ENCODE peak calls at places on chromosomes 5 and 9, in eight cellular contexts. One of them, this sample, is unnamed.

GRCh38 chr9:111429175-111429574 is 55.0 kb downstream of the ECPAS start:
- DNase-seq in HCT116: no peak
- DNase-seq in kidney: no peak
- DNase-seq in sigmoid colon: no peak
- DNase-seq in psoas muscle: no peak
- DNase-seq in esophagus muscularis mucosa: no peak
- DNase-seq in tibial artery: no peak
- DNase-seq in ovary: no peak
- DNase-seq in this sample: no peak

GRCh38 chr9:36543916-36544315 is 28.8 kb upstream of the MELK start:
- DNase-seq in HCT116: no peak
- DNase-seq in kidney: no peak
- DNase-seq in sigmoid colon: peak; percentile 77
- DNase-seq in psoas muscle: peak; percentile 35
- DNase-seq in esophagus muscularis mucosa: no peak
- DNase-seq in tibial artery: peak; percentile 65
- DNase-seq in ovary: no peak
- DNase-seq in this sample: no peak

GRCh38 chr5:71748360-71748759 is 29.3 kb downstream of the CARTPT start:
- DNase-seq in HCT116: no peak
- DNase-seq in kidney: peak; percentile 96
- DNase-seq in sigmoid colon: peak; percentile 67
- DNase-seq in psoas muscle: peak; percentile 12
- DNase-seq in esophagus muscularis mucosa: peak; percentile 84
- DNase-seq in tibial artery: peak; percentile 83
- DNase-seq in ovary: peak; percentile 19
- DNase-seq in this sample: peak; percentile 80

GRCh38 chr5:127001621-127002296 is 28.6 kb downstream of the MARCHF3 start:
- DNase-seq in HCT116: no peak
- DNase-seq in kidney: no peak
- DNase-seq in sigmoid colon: no peak
- DNase-seq in psoas muscle: no peak
- DNase-seq in esophagus muscularis mucosa: no peak
- DNase-seq in tibial artery: no peak
- DNase-seq in ovary: no peak
- DNase-seq in this sample: no peak

GRCh38 chr5:133993152-133993548 is 11.6 kb downstream of the VDAC1 start:
- DNase-seq in HCT116: no peak
- DNase-seq in kidney: no peak
- DNase-seq in sigmoid colon: no peak
- DNase-seq in psoas muscle: no peak
- DNase-seq in esophagus muscularis mucosa: no peak
- DNase-seq in tibial artery: no peak
- DNase-seq in ovary: no peak
- DNase-seq in this sample: no peak

GRCh38 chr5:71658916-71659661 is 60.0 kb upstream of the CARTPT start:
- DNase-seq in HCT116: no peak
- DNase-seq in kidney: no peak
- DNase-seq in sigmoid colon: no peak
- DNase-seq in psoas muscle: no peak
- DNase-seq in esophagus muscularis mucosa: no peak
- DNase-seq in tibial artery: no peak
- DNase-seq in ovary: no peak
- DNase-seq in this sample: no peak

GRCh38 chr5:30152431-30152830 is 1041.1 kb upstream of the CDH6 start:
- DNase-seq in HCT116: no peak
- DNase-seq in kidney: no peak
- DNase-seq in sigmoid colon: no peak
- DNase-seq in psoas muscle: no peak
- DNase-seq in esophagus muscularis mucosa: no peak
- DNase-seq in tibial artery: no peak
- DNase-seq in ovary: no peak
- DNase-seq in this sample: no peak

GRCh38 chr9:87077986-87078385 is 130.7 kb upstream of the GAS1 start:
- DNase-seq in HCT116: no peak
- DNase-seq in kidney: no peak
- DNase-seq in sigmoid colon: no peak
- DNase-seq in psoas muscle: no peak
- DNase-seq in esophagus muscularis mucosa: no peak
- DNase-seq in tibial artery: no peak
- DNase-seq in ovary: no peak
- DNase-seq in this sample: no peak

GRCh38 chr9:20289416-20289815 is 332.9 kb downstream of the MLLT3 start:
- DNase-seq in HCT116: no peak
- DNase-seq in kidney: no peak
- DNase-seq in sigmoid colon: no peak
- DNase-seq in psoas muscle: no peak
- DNase-seq in esophagus muscularis mucosa: no peak
- DNase-seq in tibial artery: no peak
- DNase-seq in ovary: no peak
- DNase-seq in this sample: no peak

GRCh38 chr9:759983-760715 is 81.3 kb upstream of the DMRT1 start:
- DNase-seq in HCT116: no peak
- DNase-seq in kidney: no peak
- DNase-seq in sigmoid colon: peak; percentile 52
- DNase-seq in psoas muscle: no peak
- DNase-seq in esophagus muscularis mucosa: no peak
- DNase-seq in tibial artery: no peak
- DNase-seq in ovary: no peak
- DNase-seq in this sample: no peak

GRCh38 chr9:70427161-70427945 is 12.9 kb upstream of the KLF9 start:
- DNase-seq in HCT116: no peak
- DNase-seq in kidney: no peak
- DNase-seq in sigmoid colon: peak; percentile 78
- DNase-seq in psoas muscle: no peak
- DNase-seq in esophagus muscularis mucosa: no peak
- DNase-seq in tibial artery: no peak
- DNase-seq in ovary: peak; percentile 5
- DNase-seq in this sample: no peak

GRCh38 chr9:23826120-23826629 is at the start of gene ELAVL2:
- DNase-seq in HCT116: no peak
- DNase-seq in kidney: peak; percentile 92
- DNase-seq in sigmoid colon: peak; percentile 85
- DNase-seq in psoas muscle: peak; percentile 84
- DNase-seq in esophagus muscularis mucosa: no peak
- DNase-seq in tibial artery: peak; percentile 86
- DNase-seq in ovary: peak; percentile 93
- DNase-seq in this sample: no peak

GRCh38 chr9:129835860-129836223 is 584 bp downstream of the USP20 start:
- DNase-seq in HCT116: no peak
- DNase-seq in kidney: no peak
- DNase-seq in sigmoid colon: no peak
- DNase-seq in psoas muscle: no peak
- DNase-seq in esophagus muscularis mucosa: no peak
- DNase-seq in tibial artery: no peak
- DNase-seq in ovary: no peak
- DNase-seq in this sample: no peak

GRCh38 chr5:111063709-111064322 is 7.7 kb upstream of the TSLP start:
- DNase-seq in HCT116: peak; percentile 31
- DNase-seq in kidney: no peak
- DNase-seq in sigmoid colon: no peak
- DNase-seq in psoas muscle: no peak
- DNase-seq in esophagus muscularis mucosa: no peak
- DNase-seq in tibial artery: no peak
- DNase-seq in ovary: no peak
- DNase-seq in this sample: no peak

GRCh38 chr5:116137544-116138378 is 52.9 kb downstream of the COMMD10 start:
- DNase-seq in HCT116: peak; percentile 41
- DNase-seq in kidney: no peak
- DNase-seq in sigmoid colon: no peak
- DNase-seq in psoas muscle: no peak
- DNase-seq in esophagus muscularis mucosa: no peak
- DNase-seq in tibial artery: no peak
- DNase-seq in ovary: no peak
- DNase-seq in this sample: no peak

GRCh38 chr9:129177443-129177790 is 644 bp downstream of the IER5L start:
- DNase-seq in HCT116: no peak
- DNase-seq in kidney: no peak
- DNase-seq in sigmoid colon: no peak
- DNase-seq in psoas muscle: no peak
- DNase-seq in esophagus muscularis mucosa: no peak
- DNase-seq in tibial artery: no peak
- DNase-seq in ovary: no peak
- DNase-seq in this sample: no peak

GRCh38 chr5:21680196-21680595 is 1172.9 kb downstream of the CDH12 start:
- DNase-seq in HCT116: no peak
- DNase-seq in kidney: no peak
- DNase-seq in sigmoid colon: no peak
- DNase-seq in psoas muscle: no peak
- DNase-seq in esophagus muscularis mucosa: no peak
- DNase-seq in tibial artery: no peak
- DNase-seq in ovary: no peak
- DNase-seq in this sample: no peak

DNA sequence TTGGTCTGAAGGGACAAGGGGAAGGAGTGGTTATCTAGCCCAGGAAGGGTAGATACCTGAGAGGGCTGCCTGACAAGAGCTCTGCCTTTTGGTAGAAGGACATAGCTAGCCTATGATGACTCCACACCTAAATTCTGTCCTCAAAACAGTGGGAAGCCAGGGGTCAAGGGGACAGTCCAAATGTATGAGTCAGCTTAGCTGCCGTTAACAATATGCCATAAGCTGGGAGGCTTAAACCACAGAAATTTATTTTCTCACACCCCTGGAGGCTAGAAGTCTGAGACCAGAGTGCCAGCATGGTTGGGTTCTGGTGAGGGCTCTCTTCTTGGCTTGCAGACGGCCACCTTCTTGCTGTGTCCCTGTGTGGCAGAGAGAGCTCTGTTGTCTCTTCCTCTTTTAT is 306.4 kb downstream of the NTRK2 start:
- DNase-seq in HCT116: no peak
- DNase-seq in kidney: no peak
- DNase-seq in sigmoid colon: no peak
- DNase-seq in psoas muscle: no peak
- DNase-seq in esophagus muscularis mucosa: no peak
- DNase-seq in tibial artery: no peak
- DNase-seq in ovary: no peak
- DNase-seq in this sample: no peak
- H3K4me1 ChIP-seq in HCT116: no peaks in the 10 kb centered on the region
- H3K4me1 ChIP-seq in kidney: no peaks in the 10 kb centered on the region
- H3K4me1 ChIP-seq in sigmoid colon: no peaks in the 10 kb centered on the region
- H3K4me1 ChIP-seq in psoas muscle: no peaks in the 10 kb centered on the region
- H3K4me1 ChIP-seq in esophagus muscularis mucosa: no peaks in the 10 kb centered on the region
- H3K4me1 ChIP-seq in tibial artery: no peaks in the 10 kb centered on the region
- H3K4me1 ChIP-seq in ovary: no peaks in the 10 kb centered on the region
- H3K4me1 ChIP-seq in this sample: no peaks in the 10 kb centered on the region

GRCh38 chr9:136910901-136911245 is 24.6 kb downstream of the TRAF2 start:
- DNase-seq in HCT116: no peak
- DNase-seq in kidney: no peak
- DNase-seq in sigmoid colon: no peak
- DNase-seq in psoas muscle: no peak
- DNase-seq in esophagus muscularis mucosa: no peak
- DNase-seq in tibial artery: no peak
- DNase-seq in ovary: no peak
- DNase-seq in this sample: no peak
- TF ChIP-seq CTCF in HCT116: no peak
- TF ChIP-seq CTCF in kidney: no peak
- TF ChIP-seq CTCF in sigmoid colon: no peak
- TF ChIP-seq CTCF in psoas muscle: no peak
- TF ChIP-seq CTCF in esophagus muscularis mucosa: no peak
- TF ChIP-seq CTCF in tibial artery: no peak
- TF ChIP-seq CTCF in ovary: no peak
- TF ChIP-seq CTCF in this sample: no peak

DNA sequence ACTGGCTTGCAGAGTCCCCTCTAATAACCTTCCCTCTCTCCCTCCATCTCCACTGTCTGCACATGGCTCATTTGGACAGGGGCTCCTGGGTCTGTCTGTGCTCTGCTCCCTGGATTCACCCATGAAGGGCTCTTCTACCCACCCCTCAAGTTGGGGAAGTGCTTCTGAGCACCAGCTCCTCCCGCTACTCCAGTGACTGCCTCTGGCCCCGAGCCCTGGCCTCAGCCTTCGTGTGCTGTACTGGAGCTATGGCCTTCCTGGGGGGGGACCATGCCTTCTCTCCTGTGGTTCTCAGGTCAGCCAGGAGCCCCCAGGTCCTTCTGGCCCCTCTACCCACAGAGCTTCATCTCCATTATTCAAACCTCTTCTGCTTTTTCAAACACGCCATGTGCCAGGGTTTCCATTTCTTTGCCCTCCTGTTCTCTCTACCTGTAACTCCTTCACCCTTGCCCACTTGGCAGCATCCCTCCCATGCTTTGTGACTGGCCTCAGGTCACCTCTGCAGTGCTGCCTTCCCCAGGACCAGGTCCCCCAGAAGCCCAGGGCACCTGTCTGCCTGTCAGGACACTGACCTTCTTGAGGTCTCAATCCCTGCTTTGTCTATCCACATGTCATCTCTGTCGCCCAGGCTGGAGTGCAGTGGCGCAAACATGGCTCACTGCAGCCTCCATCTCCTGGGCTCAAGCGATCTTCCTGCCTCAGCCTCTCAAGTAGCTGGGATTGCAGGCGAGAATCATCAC is 9.5 kb downstream of the SH3PXD2B start:
- DNase-seq in HCT116: no peak
- DNase-seq in kidney: no peak
- DNase-seq in sigmoid colon: no peak
- DNase-seq in psoas muscle: no peak
- DNase-seq in esophagus muscularis mucosa: no peak
- DNase-seq in tibial artery: peak; percentile 66
- DNase-seq in ovary: peak; percentile 35
- DNase-seq in this sample: no peak
- H3K4me1 ChIP-seq in HCT116: peaks cover 24% of the 10 kb centered on the region
- H3K4me1 ChIP-seq in kidney: no peaks in the 10 kb centered on the region
- H3K4me1 ChIP-seq in sigmoid colon: peaks cover 68% of the 10 kb centered on the region
- H3K4me1 ChIP-seq in psoas muscle: peaks cover 14% of the 10 kb centered on the region
- H3K4me1 ChIP-seq in esophagus muscularis mucosa: peaks cover 83% of the 10 kb centered on the region
- H3K4me1 ChIP-seq in tibial artery: peaks cover 45% of the 10 kb centered on the region
- H3K4me1 ChIP-seq in ovary: peaks cover 29% of the 10 kb centered on the region
- H3K4me1 ChIP-seq in this sample: peaks cover 44% of the 10 kb centered on the region

GRCh38 chr5:13480834-13481233 is 463.7 kb downstream of the DNAH5 start:
- DNase-seq in HCT116: no peak
- DNase-seq in kidney: no peak
- DNase-seq in sigmoid colon: no peak
- DNase-seq in psoas muscle: no peak
- DNase-seq in esophagus muscularis mucosa: no peak
- DNase-seq in tibial artery: no peak
- DNase-seq in ovary: no peak
- DNase-seq in this sample: no peak

GRCh38 chr5:13477118-13477737 is 467.3 kb downstream of the DNAH5 start:
- DNase-seq in HCT116: no peak
- DNase-seq in kidney: no peak
- DNase-seq in sigmoid colon: no peak
- DNase-seq in psoas muscle: no peak
- DNase-seq in esophagus muscularis mucosa: no peak
- DNase-seq in tibial artery: no peak
- DNase-seq in ovary: no peak
- DNase-seq in this sample: no peak

GRCh38 chr5:13478831-13479465 is 465.5 kb downstream of the DNAH5 start:
- DNase-seq in HCT116: no peak
- DNase-seq in kidney: no peak
- DNase-seq in sigmoid colon: no peak
- DNase-seq in psoas muscle: no peak
- DNase-seq in esophagus muscularis mucosa: no peak
- DNase-seq in tibial artery: no peak
- DNase-seq in ovary: no peak
- DNase-seq in this sample: no peak
- TF ChIP-seq CTCF in HCT116: no peak
- TF ChIP-seq CTCF in kidney: peak; percentile 55
- TF ChIP-seq CTCF in sigmoid colon: no peak
- TF ChIP-seq CTCF in psoas muscle: no peak
- TF ChIP-seq CTCF in esophagus muscularis mucosa: no peak
- TF ChIP-seq CTCF in tibial artery: peak; percentile 9
- TF ChIP-seq CTCF in ovary: no peak
- TF ChIP-seq CTCF in this sample: no peak

GRCh38 chr5:14419686-14420085 is 161.9 kb upstream of the OTULINL start:
- DNase-seq in HCT116: no peak
- DNase-seq in kidney: no peak
- DNase-seq in sigmoid colon: no peak
- DNase-seq in psoas muscle: no peak
- DNase-seq in esophagus muscularis mucosa: no peak
- DNase-seq in tibial artery: no peak
- DNase-seq in ovary: no peak
- DNase-seq in this sample: no peak
- H3K4me1 ChIP-seq in HCT116: peaks cover 6% of the 10 kb centered on the region
- H3K4me1 ChIP-seq in kidney: no peaks in the 10 kb centered on the region
- H3K4me1 ChIP-seq in sigmoid colon: no peaks in the 10 kb centered on the region
- H3K4me1 ChIP-seq in psoas muscle: no peaks in the 10 kb centered on the region
- H3K4me1 ChIP-seq in esophagus muscularis mucosa: peaks cover 22% of the 10 kb centered on the region
- H3K4me1 ChIP-seq in tibial artery: no peaks in the 10 kb centered on the region
- H3K4me1 ChIP-seq in ovary: peaks cover 15% of the 10 kb centered on the region
- H3K4me1 ChIP-seq in this sample: no peaks in the 10 kb centered on the region

This sample was measured in thoracic aorta.